ENCODE peak calls at places on chromosomes 4 and X, in ten cellular contexts. U is upper lobe of left lung; K is tibial artery; E is psoas muscle; D is A549; B is ovary; M is CD4-positive, alpha-beta T cell; L is left ventricle myocardium inferior; J is PC-3; A is K562. I is an unnamed sample.

GRCh38 chr4:6532658-6533057 is 42.3 kb upstream of the MAN2B2 start:
- DNase-seq in B (no peak), A (no peak), M (no peak), D (no peak), L (no peak), E (no peak), K (no peak), J (no peak), U (no peak), I (no peak)

GRCh38 chr4:139085141-139085540 is 69.6 kb downstream of the NOCT start:
- DNase-seq in A (peak; percentile 16), U (no peak), E (no peak), L (no peak), D (no peak), M (no peak), K (no peak), J (peak; percentile 19), B (no peak), I (no peak)

GRCh38 chrX:49754238-49754857 is 58.6 kb upstream of the PAGE1 start:
- DNase-seq in U (no peak), M (peak; percentile 50), D (peak; percentile 4), K (no peak), B (peak; percentile 49), J (peak; percentile 58), A (peak; percentile 59), E (peak; percentile 56), L (peak; percentile 13), I (peak; percentile 38)

GRCh38 chr4:25308761-25309160 is 3.8 kb upstream of the ZCCHC4 start:
- DNase-seq in B (no peak), M (no peak), J (no peak), D (no peak), E (no peak), A (no peak), U (no peak), L (no peak), K (no peak), I (no peak)

GRCh38 chr4:82975792-82976191 is 34.8 kb downstream of the LIN54 start:
- DNase-seq in U (no peak), A (no peak), B (no peak), D (no peak), M (no peak), E (no peak), J (no peak), K (no peak), L (no peak), I (no peak)

GRCh38 chr4:139522457-139522856 is 33.6 kb downstream of the SETD7 start:
- DNase-seq in D (no peak), K (no peak), B (no peak), J (no peak), A (no peak), U (no peak), M (no peak), L (no peak), E (no peak), I (no peak)

GRCh38 chr4:77854431-77855111 is 8.1 kb upstream of the MRPL1 start:
- DNase-seq in J (peak; percentile 22), D (no peak), A (no peak), M (no peak), L (no peak), U (no peak), K (no peak), B (no peak), E (no peak), I (no peak)

GRCh38 chr4:1794809-1795303 is 1.8 kb downstream of the FGFR3 start:
- DNase-seq in D (no peak), J (no peak), B (no peak), M (no peak), U (peak; percentile 86), K (no peak), E (no peak), L (no peak), A (no peak), I (no peak)

GRCh38 chrX:94515009-94515408 is 841.0 kb downstream of the FAM133A start:
- DNase-seq in M (no peak), D (no peak), J (no peak), K (no peak), U (no peak), A (no peak), B (no peak), L (no peak), E (no peak), I (no peak)

GRCh38 chr4:126004936-126005335 is 690.2 kb downstream of the FAT4 start:
- DNase-seq in E (no peak), M (no peak), D (no peak), A (no peak), U (no peak), J (no peak), K (no peak), L (no peak), B (no peak), I (no peak)

GRCh38 chr4:185582651-185583400 is 47.5 kb upstream of the PDLIM3 start:
- DNase-seq in B (no peak), J (no peak), K (no peak), E (peak; percentile 82), D (no peak), A (no peak), M (no peak), U (no peak), L (no peak), I (no peak)

GRCh38 chrX:105973387-105973739 is 65.2 kb downstream of the SERPINA7 start:
- DNase-seq in U (no peak), E (no peak), M (no peak), B (no peak), A (no peak), L (no peak), K (no peak), D (no peak), J (no peak), I (no peak)

GRCh38 chr4:122259849-122260248 is 107.7 kb downstream of the BLTP1 start:
- DNase-seq in A (no peak), J (peak; percentile 45), D (no peak), L (no peak), K (no peak), E (no peak), U (no peak), B (no peak), M (no peak), I (no peak)

GRCh38 chrX:25873196-25873595 is 264.9 kb upstream of the MAGEB18 start:
- DNase-seq in M (no peak), J (peak; percentile 16), A (no peak), B (no peak), K (no peak), D (no peak), E (no peak), U (no peak), L (no peak), I (no peak)

GRCh38 chr4:3106339-3107186 is 32.1 kb downstream of the HTT start:
- DNase-seq in J (peak; percentile 90), M (peak; percentile 87), D (peak; percentile 90), A (peak; percentile 88), B (peak; percentile 89), L (peak; percentile 87), U (peak; percentile 89), E (peak; percentile 94), K (peak; percentile 93), I (peak; percentile 79)
- H3K27ac ChIP-seq in J (no peak overlapping the region), M (no peak overlapping the region), D (no peak overlapping the region), A (no peak overlapping the region), B (no peak overlapping the region), L (peak overlapping the region; percentile 58), U (peak overlapping the region; percentile 52), E (peak overlapping the region; percentile 62), K (peak overlapping the region; percentile 32), I (no peak overlapping the region)

GRCh38 chrX:8870411-8870810 is 69.2 kb upstream of the FAM9A start:
- DNase-seq in K (no peak), L (no peak), E (no peak), B (no peak), A (no peak), D (no peak), U (no peak), J (no peak), M (no peak), I (no peak)

GRCh38 chrX:8868070-8868795 is 67.0 kb upstream of the FAM9A start:
- DNase-seq in A (no peak), K (no peak), J (peak; percentile 92), E (no peak), L (no peak), M (no peak), B (no peak), D (peak; percentile 29), U (no peak), I (no peak)

GRCh38 chrX:8869812-8870211 is 68.6 kb upstream of the FAM9A start:
- DNase-seq in L (no peak), B (no peak), M (no peak), K (no peak), U (no peak), J (no peak), A (no peak), D (no peak), E (no peak), I (no peak)

GRCh38 chrX:8867454-8867853 is 66.3 kb upstream of the FAM9A start:
- DNase-seq in L (no peak), D (no peak), J (no peak), B (no peak), M (no peak), A (no peak), K (no peak), U (no peak), E (no peak), I (no peak)

GRCh38 chrX:8868906-8869305 is 67.7 kb upstream of the FAM9A start:
- DNase-seq in B (no peak), L (no peak), D (no peak), M (no peak), U (no peak), E (no peak), J (peak; percentile 57), K (no peak), A (no peak), I (no peak)
- TF ChIP-seq CTCF in B (no peak), L (peak; percentile 43), D (peak; percentile 51), M (no peak), U (no peak), E (no peak), J (peak; percentile 64), K (peak; percentile 25), A (no peak), I (no peak)

DNA sequence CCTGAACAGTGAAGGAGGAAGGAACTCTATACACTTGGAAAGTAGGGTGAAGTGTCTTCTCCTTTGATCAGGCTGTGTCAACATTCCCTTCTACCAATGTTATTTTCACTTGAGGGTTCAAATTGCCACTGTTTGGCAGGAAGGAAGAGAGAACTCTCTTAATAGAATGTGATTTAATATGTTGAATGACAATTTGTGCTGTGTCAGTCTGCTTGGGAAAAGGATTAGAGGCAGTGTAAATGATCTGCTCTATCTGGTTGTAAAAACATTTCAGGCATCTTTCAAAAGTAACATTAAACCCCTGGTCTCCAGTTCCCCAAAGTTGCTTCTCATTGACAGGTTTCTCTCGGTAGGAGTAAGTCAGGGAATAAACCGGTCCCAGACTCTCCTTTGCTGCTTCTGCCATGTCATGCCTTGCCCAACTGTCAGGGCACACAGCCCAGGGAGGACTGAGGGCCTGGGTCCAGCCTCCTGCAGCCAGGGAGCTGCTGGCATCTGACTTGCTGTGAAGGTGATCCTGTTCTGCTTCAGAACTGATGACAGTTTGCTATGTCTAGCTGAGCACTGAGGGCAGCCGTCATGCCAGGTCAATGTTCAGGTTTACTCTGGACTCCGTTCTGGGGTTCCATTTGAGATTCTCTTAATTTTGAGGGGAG is 312.2 kb downstream of the ARHGAP10 start:
- DNase-seq in D (no peak), J (no peak), B (no peak), L (peak; percentile 76), E (peak; percentile 93), K (no peak), A (no peak), M (no peak), U (no peak), I (no peak)
- H3K27ac ChIP-seq in D (no peak overlapping the region), J (no peak overlapping the region), B (no peak overlapping the region), L (peak overlapping the region; percentile 91), E (peak overlapping the region; percentile 93), K (no peak overlapping the region), A (no peak overlapping the region), M (no peak overlapping the region), U (no peak overlapping the region), I (no peak overlapping the region)

GRCh38 chrX:122703762-122704161 is 480.3 kb upstream of the GRIA3 start:
- DNase-seq in A (no peak), B (no peak), K (no peak), D (no peak), U (no peak), J (no peak), E (no peak), M (no peak), L (no peak), I (no peak)
- TF ChIP-seq CTCF in A (no peak), B (no peak), K (no peak), D (no peak), U (no peak), J (no peak), E (no peak), M (no peak), L (no peak), I (no peak)